ENCODE peak calls at places on chromosomes 4 and X, in four cellular contexts. A, I, T and G are unnamed samples.

GRCh38 chr4:167903291-167903721 is 189.0 kb upstream of the ANXA10 start:
- DNase-seq in A (no peak), I (no peak), T (no peak), G (no peak)

GRCh38 chrX:18574591-18574990 is 97.3 kb downstream of the RS1 start:
- DNase-seq in A (no peak), I (no peak), T (no peak), G (no peak)

GRCh38 chr4:77418333-77418732 is 187.3 kb upstream of the CXCL13 start:
- DNase-seq in A (peak), I (no peak), T (no peak), G (no peak)

GRCh38 chrX:147069926-147070325 is 255.4 kb upstream of the CXorf51A start:
- DNase-seq in A (no peak), I (no peak), T (no peak), G (no peak)

GRCh38 chrX:94053575-94053974 is 379.6 kb downstream of the FAM133A start:
- DNase-seq in A (no peak), I (no peak), T (no peak), G (no peak)

GRCh38 chrX:111881715-111882114 is 5.7 kb downstream of the TRPC5OS start:
- DNase-seq in A (no peak), I (no peak), T (no peak), G (no peak)

GRCh38 chr4:40309250-40309774 is 25.8 kb upstream of the CHRNA9 start:
- DNase-seq in A (peak), I (peak), T (peak), G (peak)

GRCh38 chr4:156193116-156193515 is 239.4 kb upstream of the CTSO start:
- DNase-seq in A (peak), I (no peak), T (no peak), G (no peak)

GRCh38 chr4:105894570-105895323 is 524 bp upstream of the NPNT start:
- DNase-seq in A (peak), I (no peak), T (no peak), G (no peak)

GRCh38 chr4:167602157-167602556 is 367.9 kb upstream of the SPOCK3 start:
- DNase-seq in A (no peak), I (no peak), T (no peak), G (no peak)

DNA sequence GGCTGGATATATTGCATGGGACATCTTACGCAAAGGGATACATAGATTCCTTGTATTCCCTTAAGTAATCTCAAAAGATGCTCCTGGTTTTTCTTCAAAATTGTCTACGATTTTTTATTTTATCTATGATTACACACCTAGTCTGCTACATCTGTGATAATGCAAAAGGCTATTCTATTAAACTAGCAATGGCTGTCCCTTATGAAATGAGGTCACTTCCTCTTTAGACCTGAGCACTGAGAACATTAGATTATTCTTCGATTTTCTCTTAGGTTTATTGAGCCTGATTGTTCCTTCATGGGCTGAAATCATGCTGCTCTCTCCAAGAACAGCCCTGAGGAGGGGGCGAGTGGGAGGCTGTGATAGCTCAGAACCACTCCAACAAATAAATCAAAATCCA is 126.8 kb upstream of the ENPP6 start:
- DNase-seq in A (no peak), I (no peak), T (no peak), G (no peak)
- TF ChIP-seq FOXK2 in A (no peak), I (no peak), T (no peak), G (no peak)

GRCh38 chrX:1587161-1587560 is 4.2 kb upstream of the AKAP17A start:
- DNase-seq in A (no peak), I (no peak), T (no peak), G (no peak)

GRCh38 chrX:1581132-1581531 is 10.3 kb upstream of the AKAP17A start:
- DNase-seq in A (peak), I (peak), T (no peak), G (peak)

GRCh38 chrX:1589356-1590130 is 1.9 kb upstream of the AKAP17A start:
- DNase-seq in A (no peak), I (no peak), T (no peak), G (no peak)

GRCh38 chrX:1582686-1583437 is 8.5 kb upstream of the AKAP17A start:
- DNase-seq in A (no peak), I (no peak), T (no peak), G (peak)

DNA sequence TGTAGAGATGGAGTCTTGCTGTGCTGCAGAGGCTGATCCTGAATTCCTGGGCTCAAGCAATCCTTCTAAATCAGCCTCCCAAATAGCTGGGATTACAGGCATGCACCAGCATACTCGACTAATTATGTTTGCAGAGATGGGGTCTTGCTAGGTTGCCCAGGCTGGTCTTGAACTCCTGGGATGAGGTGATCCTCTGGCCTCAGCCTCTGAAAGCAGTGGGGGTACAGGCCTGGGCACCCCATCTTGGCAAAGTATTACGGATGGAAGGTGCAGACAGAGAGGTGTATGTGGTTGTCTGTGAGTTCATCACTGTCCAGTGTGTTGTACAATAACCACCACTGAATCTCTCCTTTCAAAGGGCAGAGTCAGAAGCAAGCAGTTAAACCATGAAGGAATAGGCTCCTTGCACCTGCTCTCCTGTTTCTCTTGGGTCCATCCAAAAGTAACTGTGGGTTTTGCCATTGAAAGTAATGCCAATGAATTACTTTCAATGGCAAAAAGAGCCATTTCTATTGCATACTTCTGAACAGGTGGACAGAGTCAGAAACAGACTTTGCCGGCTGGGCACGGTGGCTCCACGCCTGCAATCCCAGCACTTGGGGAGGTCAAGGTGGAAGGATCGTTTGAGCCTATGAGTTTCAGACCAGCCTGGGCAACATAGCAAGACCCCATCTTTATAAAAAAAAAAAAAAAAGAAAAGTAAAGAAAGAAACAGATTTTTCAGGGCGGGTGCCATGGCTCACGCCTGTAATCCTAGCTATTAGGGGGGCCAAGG is 7.0 kb upstream of the AKAP17A start:
- DNase-seq in A (no peak), I (no peak), T (no peak), G (no peak)
- TF ChIP-seq FOXK2 in A (no peak), I (no peak), T (no peak), G (no peak)

DNA sequence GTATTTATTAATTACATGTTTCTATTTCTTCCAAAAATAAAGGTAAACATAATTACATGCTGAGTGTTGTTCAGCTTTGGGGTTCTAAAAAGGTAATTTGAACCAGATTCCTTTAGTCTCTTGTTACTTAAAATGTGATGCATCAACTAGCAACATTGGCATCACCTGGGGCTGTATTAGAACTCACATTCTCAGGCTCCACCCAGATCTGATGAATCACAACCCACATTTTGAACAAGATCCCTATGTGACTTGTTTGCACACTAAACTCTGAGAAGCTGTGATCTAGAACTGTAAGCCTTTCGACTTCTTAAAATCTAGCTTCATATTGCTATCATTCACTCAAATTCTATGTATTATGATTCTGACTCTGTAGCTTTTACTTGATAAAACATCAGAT is 23.0 kb upstream of the HS3ST1 start:
- DNase-seq in A (no peak), I (no peak), T (no peak), G (no peak)
- TF ChIP-seq FOXK2 in A (no peak), I (no peak), T (no peak), G (no peak)

GRCh38 chr4:114597410-114598115 is 1.0 kb upstream of the UGT8 start:
- DNase-seq in A (no peak), I (no peak), T (no peak), G (no peak)
- TF ChIP-seq FOXK2 in A (no peak), I (no peak), T (no peak), G (no peak)

GRCh38 chr4:1370321-1371124 is 23.5 kb downstream of the UVSSA start:
- DNase-seq in A (no peak), I (no peak), T (no peak), G (no peak)
- TF ChIP-seq FOXK2 in A (no peak), I (no peak), T (no peak), G (no peak)

GRCh38 chr4:169615467-169616106 is 3.2 kb upstream of the NEK1 start:
- DNase-seq in A (no peak), I (no peak), T (no peak), G (no peak)

GRCh38 chr4:169612869-169613859 is 781 bp upstream of the NEK1 start:
- DNase-seq in A (peak), I (peak), T (no peak), G (peak)

GRCh38 chr4:169611991-169612868 is at the start of gene NEK1:
- DNase-seq in A (peak), I (peak), T (peak), G (peak)

DNA sequence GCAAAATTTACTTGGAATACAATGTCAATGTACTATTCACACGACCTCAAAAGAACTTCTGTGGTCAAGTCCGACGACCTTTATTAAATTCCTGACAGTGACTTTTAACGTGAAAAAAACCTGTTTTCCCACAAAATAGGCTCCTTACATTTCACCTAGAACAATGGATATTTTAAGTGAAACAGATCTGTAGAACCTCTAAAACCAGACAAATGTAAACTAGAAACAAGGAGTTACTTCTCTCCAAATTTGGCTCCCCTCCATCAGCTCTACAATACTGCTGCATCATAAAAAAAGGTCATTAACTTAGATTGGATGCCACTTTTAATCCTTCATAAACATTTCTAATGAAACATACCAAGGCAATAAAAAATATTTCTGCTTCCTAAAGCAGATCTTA is 1.2 kb downstream of the NEK1 start:
- DNase-seq in A (no peak), I (no peak), T (no peak), G (no peak)
- TF ChIP-seq FOXK2 in A (no peak), I (no peak), T (no peak), G (no peak)

GRCh38 chrX:30864383-30864785 is 24.7 kb downstream of the TAB3 start:
- DNase-seq in A (no peak), I (no peak), T (no peak), G (peak)
- TF ChIP-seq FOXK2 in A (no peak), I (no peak), T (no peak), G (no peak)

GRCh38 chr4:38463268-38463958 is 200.6 kb upstream of the KLF3 start:
- DNase-seq in A (no peak), I (peak), T (no peak), G (no peak)
- TF ChIP-seq FOXK2 in A (no peak), I (no peak), T (no peak), G (no peak)

DNA sequence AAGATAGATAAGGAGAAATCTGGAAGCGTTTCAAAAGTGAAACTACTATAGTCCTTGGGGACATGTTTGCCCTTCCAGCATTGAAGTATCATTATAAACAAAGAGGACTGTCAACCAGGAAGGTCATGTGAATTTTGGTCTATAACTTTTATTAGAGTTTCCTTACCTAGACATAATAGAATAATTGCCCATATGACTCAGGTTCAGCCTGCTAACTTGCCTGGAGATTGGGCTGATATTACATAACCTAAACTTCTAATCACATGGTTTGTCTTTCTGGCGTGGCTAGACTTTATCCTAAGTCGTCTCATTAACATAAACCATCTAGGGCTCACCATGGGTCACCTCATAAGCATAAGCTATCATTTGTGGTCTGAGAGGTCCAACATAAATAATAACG is 775.9 kb downstream of the CENPC start:
- DNase-seq in A (no peak), I (no peak), T (no peak), G (no peak)
- TF ChIP-seq FOXK2 in A (no peak), I (no peak), T (no peak), G (no peak)